ENCODE peak calls at places on chromosomes 7 and 10, in four cellular contexts. Y is HCT116, B is HepG2, C is K562. E is an unnamed sample.

GRCh38 chr10:132742837-132743194 is 43.1 kb downstream of the NKX6-2 start:
- DNase-seq in Y (no peak), B (no peak), C (no peak), E (no peak)

GRCh38 chr10:36254191-36254590 is 612.1 kb upstream of the FZD8 start:
- DNase-seq in Y (no peak), B (no peak), C (no peak), E (no peak)

GRCh38 chr7:30791126-30791525 is 19.9 kb downstream of the MINDY4 start:
- DNase-seq in Y (no peak), B (no peak), C (peak), E (no peak)

GRCh38 chr7:96187735-96188622 is 133.9 kb downstream of the SLC25A13 start:
- DNase-seq in Y (no peak), B (no peak), C (no peak), E (no peak)

GRCh38 chr7:127690806-127691205 is 38.8 kb downstream of the SND1 start:
- DNase-seq in Y (no peak), B (no peak), C (no peak), E (no peak)

GRCh38 chr10:74593470-74593869 is 232.9 kb upstream of the KAT6B start:
- DNase-seq in Y (no peak), B (no peak), C (no peak), E (no peak)

GRCh38 chr10:124579003-124579384 is 117.4 kb downstream of the LHPP start:
- DNase-seq in Y (no peak), B (no peak), C (no peak), E (no peak)

GRCh38 chr7:158849553-158850389 is 6.6 kb upstream of the DYNC2I1 start:
- DNase-seq in Y (no peak), B (peak), C (no peak), E (no peak)

GRCh38 chr7:20283385-20283784 is 47.3 kb upstream of the ITGB8 start:
- DNase-seq in Y (no peak), B (no peak), C (no peak), E (no peak)

GRCh38 chr7:55970561-55970960 is 6.2 kb downstream of the NIPSNAP2 start:
- DNase-seq in Y (no peak), B (no peak), C (no peak), E (no peak)

GRCh38 chr10:8095962-8096361 is 41.5 kb downstream of the GATA3 start:
- DNase-seq in Y (no peak), B (no peak), C (no peak), E (no peak)

GRCh38 chr7:23279819-23280525 is 19.2 kb upstream of the MALSU1 start:
- DNase-seq in Y (no peak), B (no peak), C (no peak), E (no peak)

GRCh38 chr7:67937717-67938191 is 941.1 kb downstream of the TYW1 start:
- DNase-seq in Y (no peak), B (no peak), C (no peak), E (no peak)

GRCh38 chr10:126955934-126956711 is 50.9 kb downstream of the DOCK1 start:
- DNase-seq in Y (no peak), B (no peak), C (no peak), E (no peak)

GRCh38 chr10:86663046-86663345 is 5.3 kb upstream of the LDB3 start:
- DNase-seq in Y (no peak), B (no peak), C (no peak), E (no peak)

GRCh38 chr10:31321396-31321941 is 2.5 kb downstream of the ZEB1 start:
- DNase-seq in Y (no peak), B (no peak), C (no peak), E (no peak)

GRCh38 chr7:159098795-159099194 is 45.9 kb downstream of the VIPR2 start:
- DNase-seq in Y (no peak), B (no peak), C (no peak), E (no peak)

GRCh38 chr7:148712610-148713330 is 14.1 kb downstream of the CUL1 start:
- DNase-seq in Y (no peak), B (no peak), C (no peak), E (no peak)

GRCh38 chr7:44131173-44132009 is 8.0 kb upstream of the POLD2 start:
- DNase-seq in Y (no peak), B (peak), C (peak), E (no peak)

GRCh38 chr7:20776214-20776875 is 10.3 kb downstream of the SP8 start:
- DNase-seq in Y (no peak), B (no peak), C (no peak), E (no peak)

GRCh38 chr10:55551603-55552002 is 750.6 kb upstream of the PCDH15 start:
- DNase-seq in Y (no peak), B (no peak), C (no peak), E (no peak)
- TF ChIP-seq ZNF274 in Y (no peak), B (no peak), C (no peak), E (no peak)

GRCh38 chr7:16668978-16669377 is 23.0 kb downstream of the BZW2 start:
- DNase-seq in Y (no peak), B (no peak), C (no peak), E (no peak)

GRCh38 chr7:16668049-16668858 is 22.3 kb downstream of the BZW2 start:
- DNase-seq in Y (peak), B (peak), C (peak), E (no peak)

GRCh38 chr7:16670747-16671344 is 24.9 kb downstream of the BZW2 start:
- DNase-seq in Y (no peak), B (no peak), C (no peak), E (no peak)

GRCh38 chr7:16670021-16670420 is 24.0 kb downstream of the BZW2 start:
- DNase-seq in Y (no peak), B (no peak), C (no peak), E (no peak)

GRCh38 chr7:16669581-16669980 is 23.6 kb downstream of the BZW2 start:
- DNase-seq in Y (no peak), B (no peak), C (no peak), E (no peak)
- TF ChIP-seq ZNF274 in Y (no peak), B (no peak), C (no peak), E (no peak)

DNA sequence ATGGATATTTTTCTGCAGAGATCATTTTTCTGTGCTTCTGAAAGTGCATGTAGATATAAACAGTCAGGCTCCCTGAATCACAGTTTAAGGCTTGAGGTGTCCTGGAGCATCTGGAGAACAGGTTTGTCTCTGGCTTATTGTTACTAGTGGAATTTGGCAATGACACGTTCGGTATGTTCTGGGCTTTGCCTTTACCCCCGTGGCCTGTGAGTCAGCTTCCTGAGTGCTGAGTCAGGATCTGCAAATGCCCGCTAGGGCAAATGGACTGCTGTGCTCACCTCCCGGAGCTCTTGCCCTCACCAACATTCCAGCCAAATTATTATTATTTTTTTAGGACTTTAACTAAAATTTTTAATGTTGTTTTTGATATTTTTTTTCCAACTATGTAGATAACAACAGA is 192.5 kb upstream of the PRSS1 start:
- DNase-seq in Y (peak), B (peak), C (peak), E (no peak)
- TF ChIP-seq ZNF274 in Y (no peak), B (no peak), C (no peak), E (no peak)

GRCh38 chr10:52683776-52684175 is 88.8 kb downstream of the MBL2 start:
- DNase-seq in Y (no peak), B (no peak), C (no peak), E (no peak)

DNA sequence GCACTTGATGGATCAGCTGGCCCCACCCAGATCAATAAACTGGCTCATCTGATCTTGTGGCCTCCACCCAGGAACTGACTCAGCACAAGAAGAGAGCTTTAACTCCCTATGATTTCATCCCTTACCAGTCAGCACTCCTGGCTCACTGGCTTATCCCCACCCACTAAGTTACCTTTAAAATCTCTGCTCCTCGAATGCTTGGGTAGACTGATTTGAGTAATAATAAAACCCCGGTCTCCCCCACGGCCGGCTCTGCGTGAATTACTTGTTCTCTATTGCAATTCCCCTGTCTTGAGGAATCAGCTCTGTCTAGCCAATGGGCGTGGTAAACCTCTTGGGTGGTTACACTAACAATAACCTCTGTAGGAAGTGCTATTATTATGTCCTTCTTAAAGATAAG is 83.7 kb downstream of the MBL2 start:
- DNase-seq in Y (no peak), B (no peak), C (no peak), E (no peak)
- TF ChIP-seq ZNF274 in Y (no peak), B (no peak), C (no peak), E (no peak)

GRCh38 chr7:83882551-83882950 is 233.6 kb upstream of the SEMA3E start:
- DNase-seq in Y (no peak), B (no peak), C (no peak), E (no peak)
- TF ChIP-seq ZNF274 in Y (no peak), B (no peak), C (no peak), E (no peak)

DNA sequence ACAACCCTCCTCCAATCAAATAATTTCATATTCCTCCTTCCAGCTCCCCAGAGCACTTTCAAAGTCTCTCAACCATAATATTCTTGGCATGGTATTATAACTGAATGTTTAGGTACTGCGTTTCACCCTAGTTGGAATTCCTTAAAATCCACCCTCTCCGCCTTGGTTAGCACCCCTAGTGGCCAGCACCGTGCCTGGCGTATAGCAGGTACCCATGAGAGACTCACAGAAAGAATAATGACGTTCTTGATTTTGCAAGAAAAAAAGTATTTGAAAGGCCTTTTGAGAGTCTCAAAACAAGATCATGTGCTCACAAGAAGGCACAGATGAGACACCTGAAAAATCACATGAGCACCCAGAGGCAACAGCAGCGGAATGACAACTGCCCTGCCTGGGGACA is 50.8 kb downstream of the GLI3 start:
- DNase-seq in Y (no peak), B (no peak), C (peak), E (no peak)
- TF ChIP-seq ZNF274 in Y (no peak), B (no peak), C (no peak), E (no peak)

DNA sequence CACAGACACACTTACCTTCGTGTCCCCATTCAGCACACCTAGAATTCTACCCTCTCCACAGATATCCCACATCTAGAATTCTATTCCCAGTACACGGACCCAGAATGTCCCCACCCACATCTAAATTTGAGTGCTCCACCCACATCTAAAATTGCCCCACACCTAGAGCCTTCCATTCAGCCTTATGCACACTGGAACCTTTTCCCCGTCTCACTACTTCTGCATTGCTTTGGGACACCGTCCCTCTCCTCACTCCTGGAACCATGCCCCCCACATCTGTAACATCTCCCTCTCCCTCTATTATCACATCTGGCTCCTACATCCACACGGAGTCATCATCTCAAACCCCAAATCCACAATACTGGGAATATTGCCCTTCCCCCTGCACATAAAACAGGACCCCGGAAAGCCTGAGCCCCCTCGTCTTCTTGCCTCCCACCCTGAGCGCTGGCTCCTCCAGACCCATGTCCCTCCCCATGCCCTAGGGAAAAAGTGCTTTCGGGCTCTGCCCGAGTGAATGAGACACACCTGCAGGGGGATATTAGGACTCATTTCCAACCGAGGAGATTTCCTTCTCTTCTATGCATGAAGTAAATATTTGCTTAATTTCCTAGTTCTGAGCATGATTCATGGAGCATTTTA is 125.8 kb upstream of the UNC5B start:
- DNase-seq in Y (no peak), B (no peak), C (no peak), E (no peak)
- TF ChIP-seq ZNF274 in Y (no peak), B (no peak), C (no peak), E (no peak)

GRCh38 chr7:28686418-28686800 is 271.7 kb downstream of the TRIL start:
- DNase-seq in Y (no peak), B (no peak), C (peak), E (no peak)

GRCh38 chr7:28687631-28688030 is 270.5 kb downstream of the TRIL start:
- DNase-seq in Y (no peak), B (no peak), C (no peak), E (no peak)

GRCh38 chr7:28685291-28685659 is 272.9 kb downstream of the TRIL start:
- DNase-seq in Y (no peak), B (no peak), C (no peak), E (no peak)

GRCh38 chr7:28684729-28685211 is 272.5 kb downstream of the CREB5 start:
- DNase-seq in Y (no peak), B (no peak), C (no peak), E (no peak)

DNA sequence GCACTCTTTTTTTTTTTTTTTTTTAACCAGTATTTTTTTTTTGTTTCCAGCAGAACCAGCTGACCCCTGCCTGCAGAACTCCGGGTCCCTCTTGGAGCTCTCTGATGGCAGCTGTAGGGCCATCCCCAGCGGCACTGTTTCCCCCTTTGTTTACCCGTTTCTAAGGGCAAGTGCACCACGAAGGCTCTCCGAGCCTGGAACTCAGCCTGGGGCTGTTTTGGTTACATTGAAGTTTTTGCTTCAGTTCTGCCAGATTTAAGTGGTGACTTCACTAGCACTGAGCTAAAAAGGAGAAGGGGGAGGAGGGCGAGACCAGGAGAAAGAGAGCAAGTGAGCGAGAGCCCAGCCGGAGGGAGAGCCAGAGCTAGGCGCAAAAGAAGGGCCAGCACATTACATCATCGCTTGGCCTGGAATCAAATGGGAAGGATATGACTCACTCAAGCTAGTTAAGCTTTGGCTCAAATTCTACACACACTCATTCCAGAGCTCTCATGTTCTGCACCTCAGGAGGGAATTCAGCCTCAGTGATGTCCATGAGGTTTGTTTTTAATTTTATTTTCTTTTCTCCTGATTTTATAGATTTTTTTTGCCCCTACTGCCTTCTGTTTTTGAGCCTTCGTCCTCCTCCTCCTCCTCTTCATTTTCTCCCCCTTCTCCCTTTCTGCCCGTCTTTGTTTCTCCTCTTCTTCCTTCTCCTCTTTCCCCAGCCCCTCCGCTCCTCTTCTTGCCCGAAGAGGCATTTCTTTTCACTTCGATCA is 272.3 kb downstream of the TRIL start:
- DNase-seq in Y (peak), B (peak), C (peak), E (no peak)
- TF ChIP-seq ZNF274 in Y (no peak), B (no peak), C (no peak), E (no peak)